ENCODE peak calls at places on chromosomes 5 and 9, in four cellular contexts. One of them, this sample, is unnamed.

GRCh38 chr5:175701797-175702196 is 43.9 kb downstream of the HRH2 start:
- DNase-seq in GM23248: no peak
- DNase-seq in thyroid gland: no peak
- DNase-seq in CD8-positive, alpha-beta T cell: no peak
- DNase-seq in this sample: no peak

GRCh38 chr9:22214497-22215031 is 205.5 kb upstream of the CDKN2B start:
- DNase-seq in CD8-positive, alpha-beta T cell: no peak
- DNase-seq in GM23248: peak; percentile 53
- DNase-seq in thyroid gland: no peak
- DNase-seq in this sample: no peak

GRCh38 chr5:35198096-35198495 is 32.2 kb downstream of the PRLR start:
- DNase-seq in GM23248: peak; percentile 76
- DNase-seq in thyroid gland: peak; percentile 75
- DNase-seq in CD8-positive, alpha-beta T cell: no peak
- DNase-seq in this sample: no peak

GRCh38 chr5:56610093-56610698 is 205.2 kb upstream of the MAP3K1 start:
- DNase-seq in GM23248: no peak
- DNase-seq in CD8-positive, alpha-beta T cell: no peak
- DNase-seq in thyroid gland: no peak
- DNase-seq in this sample: no peak

GRCh38 chr5:142222881-142223558 is 101.8 kb downstream of the SPRY4 start:
- DNase-seq in GM23248: no peak
- DNase-seq in CD8-positive, alpha-beta T cell: no peak
- DNase-seq in thyroid gland: no peak
- DNase-seq in this sample: no peak

GRCh38 chr5:65203746-65204145 is 278.0 kb downstream of the ADAMTS6 start:
- DNase-seq in CD8-positive, alpha-beta T cell: no peak
- DNase-seq in GM23248: peak; percentile 94
- DNase-seq in thyroid gland: no peak
- DNase-seq in this sample: no peak

GRCh38 chr9:89185980-89186379 is 7.4 kb upstream of the SHC3 start:
- DNase-seq in thyroid gland: no peak
- DNase-seq in GM23248: peak; percentile 41
- DNase-seq in CD8-positive, alpha-beta T cell: no peak
- DNase-seq in this sample: peak; percentile 42

GRCh38 chr5:8340739-8341344 is 471.9 kb downstream of the MTRR start:
- DNase-seq in GM23248: peak; percentile 54
- DNase-seq in thyroid gland: peak; percentile 65
- DNase-seq in CD8-positive, alpha-beta T cell: no peak
- DNase-seq in this sample: no peak

GRCh38 chr9:130023147-130023787 is 19.7 kb downstream of the FNBP1 start:
- DNase-seq in GM23248: no peak
- DNase-seq in CD8-positive, alpha-beta T cell: no peak
- DNase-seq in thyroid gland: peak; percentile 64
- DNase-seq in this sample: no peak

GRCh38 chr5:142644640-142645361 is 41.1 kb downstream of the FGF1 start:
- DNase-seq in GM23248: peak; percentile 99
- DNase-seq in thyroid gland: peak; percentile 55
- DNase-seq in CD8-positive, alpha-beta T cell: no peak
- DNase-seq in this sample: no peak

GRCh38 chr5:117954341-117954740 is 1034.0 kb downstream of the DTWD2 start:
- DNase-seq in CD8-positive, alpha-beta T cell: no peak
- DNase-seq in thyroid gland: no peak
- DNase-seq in GM23248: no peak
- DNase-seq in this sample: no peak

GRCh38 chr5:132528866-132529634 is 14.3 kb downstream of the IL5 start:
- DNase-seq in thyroid gland: no peak
- DNase-seq in CD8-positive, alpha-beta T cell: no peak
- DNase-seq in GM23248: no peak
- DNase-seq in this sample: no peak

GRCh38 chr5:18305288-18305899 is 671.1 kb downstream of the TAF11L14 start:
- DNase-seq in CD8-positive, alpha-beta T cell: no peak
- DNase-seq in thyroid gland: no peak
- DNase-seq in GM23248: peak; percentile 58
- DNase-seq in this sample: no peak

GRCh38 chr9:1025131-1025530 is 25.0 kb upstream of the DMRT2 start:
- DNase-seq in CD8-positive, alpha-beta T cell: no peak
- DNase-seq in GM23248: no peak
- DNase-seq in thyroid gland: no peak
- DNase-seq in this sample: peak; percentile 3

GRCh38 chr5:19920761-19921160 is 67.2 kb downstream of the CDH18 start:
- DNase-seq in CD8-positive, alpha-beta T cell: no peak
- DNase-seq in thyroid gland: no peak
- DNase-seq in GM23248: peak; percentile 12
- DNase-seq in this sample: no peak

GRCh38 chr5:12780536-12780935 is 876.3 kb upstream of the CTNND2 start:
- DNase-seq in CD8-positive, alpha-beta T cell: no peak
- DNase-seq in thyroid gland: no peak
- DNase-seq in GM23248: no peak
- DNase-seq in this sample: no peak

GRCh38 chr5:135608761-135609443 is 30.1 kb upstream of the CXCL14 start:
- DNase-seq in CD8-positive, alpha-beta T cell: no peak
- DNase-seq in GM23248: no peak
- DNase-seq in thyroid gland: no peak
- DNase-seq in this sample: no peak

GRCh38 chr5:126938461-126938860 is 91.9 kb downstream of the MARCHF3 start:
- DNase-seq in GM23248: peak; percentile 90
- DNase-seq in CD8-positive, alpha-beta T cell: no peak
- DNase-seq in thyroid gland: no peak
- DNase-seq in this sample: no peak

GRCh38 chr5:51881901-51882300 is 498.7 kb downstream of the ISL1 start:
- DNase-seq in GM23248: no peak
- DNase-seq in thyroid gland: no peak
- DNase-seq in CD8-positive, alpha-beta T cell: no peak
- DNase-seq in this sample: peak; percentile 57

GRCh38 chr9:98516205-98516896 is 192.4 kb downstream of the GABBR2 start:
- DNase-seq in GM23248: no peak
- DNase-seq in CD8-positive, alpha-beta T cell: no peak
- DNase-seq in thyroid gland: no peak
- DNase-seq in this sample: no peak

GRCh38 chr9:31032206-31032605 is 1352.2 kb upstream of the ACO1 start:
- DNase-seq in thyroid gland: no peak
- DNase-seq in GM23248: no peak
- DNase-seq in CD8-positive, alpha-beta T cell: no peak
- DNase-seq in this sample: no peak

GRCh38 chr5:132266031-132266835 is 8.7 kb downstream of the PDLIM4 start:
- DNase-seq in GM23248: no peak
- DNase-seq in thyroid gland: no peak
- DNase-seq in CD8-positive, alpha-beta T cell: no peak
- DNase-seq in this sample: no peak

GRCh38 chr9:82584349-82584846 is 478.5 kb downstream of the RASEF start:
- DNase-seq in CD8-positive, alpha-beta T cell: no peak
- DNase-seq in GM23248: peak; percentile 27
- DNase-seq in thyroid gland: no peak
- DNase-seq in this sample: peak; percentile 9

GRCh38 chr5:172243302-172243701 is 40.3 kb downstream of the UBTD2 start:
- DNase-seq in GM23248: no peak
- DNase-seq in thyroid gland: no peak
- DNase-seq in CD8-positive, alpha-beta T cell: no peak
- DNase-seq in this sample: no peak

GRCh38 chr9:126536836-126537465 is 76.8 kb upstream of the LMX1B start:
- DNase-seq in CD8-positive, alpha-beta T cell: no peak
- DNase-seq in GM23248: no peak
- DNase-seq in thyroid gland: no peak
- DNase-seq in this sample: no peak
- H3K27me3 ChIP-seq in CD8-positive, alpha-beta T cell: no peaks in the 10 kb centered on the region
- H3K27me3 ChIP-seq in GM23248: peaks cover 31% of the 10 kb centered on the region
- H3K27me3 ChIP-seq in thyroid gland: no peaks in the 10 kb centered on the region
- H3K27me3 ChIP-seq in this sample: peaks cover 25% of the 10 kb centered on the region

GRCh38 chr9:131799177-131799823 is 59.4 kb upstream of the RAPGEF1 start:
- DNase-seq in GM23248: peak; percentile 64
- DNase-seq in thyroid gland: peak; percentile 38
- DNase-seq in CD8-positive, alpha-beta T cell: peak; percentile 43
- DNase-seq in this sample: peak; percentile 66

GRCh38 chr9:131798166-131798565 is 58.3 kb upstream of the RAPGEF1 start:
- DNase-seq in CD8-positive, alpha-beta T cell: no peak
- DNase-seq in GM23248: no peak
- DNase-seq in thyroid gland: no peak
- DNase-seq in this sample: no peak

GRCh38 chr9:131800366-131800765 is 60.5 kb upstream of the RAPGEF1 start:
- DNase-seq in CD8-positive, alpha-beta T cell: no peak
- DNase-seq in GM23248: no peak
- DNase-seq in thyroid gland: no peak
- DNase-seq in this sample: no peak

GRCh38 chr9:131801811-131802210 is 61.9 kb upstream of the RAPGEF1 start:
- DNase-seq in CD8-positive, alpha-beta T cell: no peak
- DNase-seq in GM23248: no peak
- DNase-seq in thyroid gland: no peak
- DNase-seq in this sample: no peak

GRCh38 chr9:131800885-131801284 is 61.0 kb upstream of the RAPGEF1 start:
- DNase-seq in GM23248: no peak
- DNase-seq in thyroid gland: no peak
- DNase-seq in CD8-positive, alpha-beta T cell: no peak
- DNase-seq in this sample: no peak
- H3K27me3 ChIP-seq in GM23248: peaks cover 13% of the 10 kb centered on the region
- H3K27me3 ChIP-seq in thyroid gland: no peaks in the 10 kb centered on the region
- H3K27me3 ChIP-seq in CD8-positive, alpha-beta T cell: no peaks in the 10 kb centered on the region
- H3K27me3 ChIP-seq in this sample: peaks cover 11% of the 10 kb centered on the region

GRCh38 chr9:115976726-115977125 is 176.9 kb upstream of the PAPPA start:
- DNase-seq in GM23248: no peak
- DNase-seq in CD8-positive, alpha-beta T cell: no peak
- DNase-seq in thyroid gland: no peak
- DNase-seq in this sample: no peak

GRCh38 chr9:115973241-115973640 is 180.3 kb upstream of the PAPPA start:
- DNase-seq in CD8-positive, alpha-beta T cell: no peak
- DNase-seq in GM23248: peak; percentile 58
- DNase-seq in thyroid gland: no peak
- DNase-seq in this sample: no peak

GRCh38 chr9:115969096-115969495 is 184.5 kb upstream of the PAPPA start:
- DNase-seq in thyroid gland: no peak
- DNase-seq in GM23248: no peak
- DNase-seq in CD8-positive, alpha-beta T cell: no peak
- DNase-seq in this sample: no peak

GRCh38 chr9:115972362-115972761 is 181.2 kb upstream of the PAPPA start:
- DNase-seq in thyroid gland: no peak
- DNase-seq in GM23248: no peak
- DNase-seq in CD8-positive, alpha-beta T cell: no peak
- DNase-seq in this sample: no peak

DNA sequence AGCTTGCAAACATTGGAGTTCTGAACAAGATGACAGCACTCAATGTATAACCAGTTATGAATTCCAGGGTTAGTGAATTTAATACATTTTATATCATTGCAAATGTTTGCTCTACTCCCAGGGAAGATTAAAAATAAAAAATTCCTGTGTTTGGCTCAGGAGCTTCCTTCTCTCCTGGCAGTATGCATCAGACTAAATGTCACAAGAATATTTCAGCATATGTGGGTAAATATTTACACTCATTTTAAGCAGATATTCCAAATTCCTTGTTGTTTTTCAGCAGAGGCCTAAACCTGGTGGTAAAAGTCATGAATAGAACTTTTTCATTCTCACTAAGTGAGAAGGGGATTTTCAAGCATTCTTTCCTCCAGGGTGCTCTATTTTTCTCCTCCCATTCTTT is 180.8 kb upstream of the PAPPA start:
- DNase-seq in GM23248: no peak
- DNase-seq in CD8-positive, alpha-beta T cell: no peak
- DNase-seq in thyroid gland: no peak
- DNase-seq in this sample: no peak
- H3K27me3 ChIP-seq in GM23248: no peaks in the 10 kb centered on the region
- H3K27me3 ChIP-seq in CD8-positive, alpha-beta T cell: no peaks in the 10 kb centered on the region
- H3K27me3 ChIP-seq in thyroid gland: no peaks in the 10 kb centered on the region
- H3K27me3 ChIP-seq in this sample: no peaks in the 10 kb centered on the region

GRCh38 chr5:174549254-174549653 is 175.1 kb upstream of the MSX2 start:
- DNase-seq in CD8-positive, alpha-beta T cell: no peak
- DNase-seq in GM23248: peak; percentile 25
- DNase-seq in thyroid gland: no peak
- DNase-seq in this sample: no peak

GRCh38 chr5:174550026-174550425 is 174.4 kb upstream of the MSX2 start:
- DNase-seq in CD8-positive, alpha-beta T cell: no peak
- DNase-seq in GM23248: no peak
- DNase-seq in thyroid gland: no peak
- DNase-seq in this sample: no peak

GRCh38 chr5:174555726-174556125 is 168.7 kb upstream of the MSX2 start:
- DNase-seq in GM23248: no peak
- DNase-seq in CD8-positive, alpha-beta T cell: no peak
- DNase-seq in thyroid gland: no peak
- DNase-seq in this sample: no peak

GRCh38 chr5:174553556-174553955 is 170.8 kb upstream of the MSX2 start:
- DNase-seq in thyroid gland: no peak
- DNase-seq in GM23248: no peak
- DNase-seq in CD8-positive, alpha-beta T cell: no peak
- DNase-seq in this sample: no peak

DNA sequence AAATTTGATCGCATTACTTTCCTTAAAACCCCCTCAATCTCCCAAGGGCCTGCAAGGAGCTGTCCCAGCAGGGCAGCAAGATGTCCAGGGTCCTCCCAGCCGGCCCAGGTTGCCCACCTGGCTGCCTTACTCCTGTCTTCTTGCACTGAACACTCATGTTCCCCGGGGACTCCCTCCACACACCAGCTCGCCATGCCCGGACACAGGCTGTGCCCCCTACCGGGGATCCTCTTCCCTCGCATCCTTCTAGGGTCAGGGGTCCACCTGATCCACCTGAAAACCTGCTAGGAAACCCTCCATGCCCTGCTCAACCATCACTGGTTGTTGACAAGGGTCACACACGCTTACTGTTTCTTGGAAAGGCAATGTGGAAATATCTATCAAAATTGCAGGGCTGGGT is 172.0 kb upstream of the MSX2 start:
- DNase-seq in GM23248: no peak
- DNase-seq in CD8-positive, alpha-beta T cell: no peak
- DNase-seq in thyroid gland: no peak
- DNase-seq in this sample: no peak
- H3K27me3 ChIP-seq in GM23248: peaks cover 8% of the 10 kb centered on the region
- H3K27me3 ChIP-seq in CD8-positive, alpha-beta T cell: no peaks in the 10 kb centered on the region
- H3K27me3 ChIP-seq in thyroid gland: no peaks in the 10 kb centered on the region
- H3K27me3 ChIP-seq in this sample: no peaks in the 10 kb centered on the region

GRCh38 chr9:124013263-124014211 is 2.0 kb downstream of the LHX2 start:
- DNase-seq in CD8-positive, alpha-beta T cell: no peak
- DNase-seq in GM23248: no peak
- DNase-seq in thyroid gland: no peak
- DNase-seq in this sample: no peak
- H3K27me3 ChIP-seq in CD8-positive, alpha-beta T cell: peaks cover 62% of the 10 kb centered on the region
- H3K27me3 ChIP-seq in GM23248: peaks cover 65% of the 10 kb centered on the region
- H3K27me3 ChIP-seq in thyroid gland: peaks cover 86% of the 10 kb centered on the region
- H3K27me3 ChIP-seq in this sample: peaks cover 95% of the 10 kb centered on the region

GRCh38 chr9:86664603-86665002 is 282.7 kb downstream of the GAS1 start:
- DNase-seq in CD8-positive, alpha-beta T cell: no peak
- DNase-seq in GM23248: no peak
- DNase-seq in thyroid gland: no peak
- DNase-seq in this sample: no peak
- H3K27me3 ChIP-seq in CD8-positive, alpha-beta T cell: no peaks in the 10 kb centered on the region
- H3K27me3 ChIP-seq in GM23248: no peaks in the 10 kb centered on the region
- H3K27me3 ChIP-seq in thyroid gland: no peaks in the 10 kb centered on the region
- H3K27me3 ChIP-seq in this sample: no peaks in the 10 kb centered on the region

GRCh38 chr9:20340161-20340861 is 282.0 kb downstream of the MLLT3 start:
- DNase-seq in GM23248: peak; percentile 6
- DNase-seq in CD8-positive, alpha-beta T cell: no peak
- DNase-seq in thyroid gland: no peak
- DNase-seq in this sample: no peak
- H3K27me3 ChIP-seq in GM23248: peaks cover 7% of the 10 kb centered on the region
- H3K27me3 ChIP-seq in CD8-positive, alpha-beta T cell: no peaks in the 10 kb centered on the region
- H3K27me3 ChIP-seq in thyroid gland: no peaks in the 10 kb centered on the region
- H3K27me3 ChIP-seq in this sample: no peaks in the 10 kb centered on the region

GRCh38 chr9:136667940-136668760 is 5.4 kb downstream of the EGFL7 start:
- DNase-seq in CD8-positive, alpha-beta T cell: no peak
- DNase-seq in GM23248: no peak
- DNase-seq in thyroid gland: no peak
- DNase-seq in this sample: no peak
- H3K27me3 ChIP-seq in CD8-positive, alpha-beta T cell: peaks cover 8% of the 10 kb centered on the region
- H3K27me3 ChIP-seq in GM23248: no peaks in the 10 kb centered on the region
- H3K27me3 ChIP-seq in thyroid gland: no peaks in the 10 kb centered on the region
- H3K27me3 ChIP-seq in this sample: peaks cover 15% of the 10 kb centered on the region

GRCh38 chr9:117415584-117415937 is 704 bp upstream of the ASTN2 start:
- DNase-seq in GM23248: no peak
- DNase-seq in thyroid gland: no peak
- DNase-seq in CD8-positive, alpha-beta T cell: no peak
- DNase-seq in this sample: no peak
- H3K27me3 ChIP-seq in GM23248: peaks cover 51% of the 10 kb centered on the region
- H3K27me3 ChIP-seq in thyroid gland: peaks cover 7% of the 10 kb centered on the region
- H3K27me3 ChIP-seq in CD8-positive, alpha-beta T cell: peaks cover 5% of the 10 kb centered on the region
- H3K27me3 ChIP-seq in this sample: peaks cover 36% of the 10 kb centered on the region